ENCODE peak calls at places on chromosomes 16 and 17, in nine cellular contexts. T, W, A, Y, I, U, D, Z and S are unnamed samples.

GRCh38 chr17:50272246-50272645 is 2.0 kb upstream of the TMEM92 start:
- DNase-seq in D (no peak), Y (no peak), A (no peak), W (no peak), T (no peak), I (no peak), U (peak; percentile 9), Z (no peak), S (no peak)

GRCh38 chr16:22232277-22233049 is 26.4 kb downstream of the EEF2K start:
- DNase-seq in W (no peak), T (peak; percentile 5), A (no peak), Y (no peak), Z (no peak), I (no peak), U (no peak), D (no peak), S (no peak)

GRCh38 chr16:69319826-69320730 is 8.9 kb downstream of the VPS4A start:
- DNase-seq in A (no peak), Z (no peak), I (no peak), D (no peak), Y (no peak), W (no peak), T (no peak), U (no peak), S (no peak)

GRCh38 chr16:27646811-27647210 is 96.9 kb downstream of the KATNIP start:
- DNase-seq in D (no peak), T (no peak), A (no peak), I (no peak), U (no peak), Y (no peak), W (no peak), Z (no peak), S (no peak)

GRCh38 chr16:80725566-80726162 is 78.7 kb downstream of the CDYL2 start:
- DNase-seq in D (no peak), W (no peak), Y (no peak), Z (peak; percentile 78), U (no peak), A (no peak), T (no peak), I (no peak), S (no peak)

GRCh38 chr16:49858200-49859129 is 2.6 kb upstream of the ZNF423 start:
- DNase-seq in W (no peak), I (peak; percentile 28), Y (peak; percentile 31), Z (no peak), U (peak; percentile 48), D (peak; percentile 75), T (peak; percentile 18), A (peak; percentile 58), S (no peak)

GRCh38 chr17:7114875-7115614 is 423 bp upstream of the ASGR2 start:
- DNase-seq in D (no peak), Z (no peak), A (no peak), T (no peak), I (no peak), U (no peak), W (peak; percentile 40), Y (no peak), S (no peak)

GRCh38 chr17:6856054-6856453 is 24.5 kb upstream of the TEKT1 start:
- DNase-seq in Y (no peak), T (no peak), Z (no peak), I (no peak), W (no peak), A (no peak), U (no peak), D (no peak), S (no peak)

GRCh38 chr16:76278976-76279375 is 1.8 kb downstream of the CNTNAP4 start:
- DNase-seq in A (no peak), Z (no peak), Y (no peak), U (no peak), T (peak; percentile 53), D (peak; percentile 15), W (no peak), I (no peak), S (no peak)